ENCODE peak calls at places on chromosomes 13 and 19, in six cellular contexts. Z is IMR-90, G is pancreas, E is heart left ventricle, D is ascending aorta, K is H9. U is an unnamed sample. For H3K4me1, the result is how much of the 10 kb centered on the place peaks cover.

GRCh38 chr19:40592170-40592569 is 9.0 kb upstream of the LTBP4 start:
- DNase-seq in Z (peak), G (peak), E (no peak), D (no peak), K (peak), U (no peak)

GRCh38 chr19:33797821-33798633 is 1.4 kb downstream of the KCTD15 start:
- DNase-seq in Z (peak), G (peak), E (peak), D (peak), K (peak), U (no peak)

GRCh38 chr19:35240322-35240721 is 8.5 kb upstream of the LSR start:
- DNase-seq in Z (no peak), G (no peak), E (no peak), D (no peak), K (no peak), U (no peak)

GRCh38 chr13:44193731-44194130 is 179.9 kb upstream of the SERP2 start:
- DNase-seq in Z (no peak), G (no peak), E (no peak), D (no peak), K (no peak), U (no peak)

GRCh38 chr19:35718345-35719041 is 690 bp downstream of the KMT2B start:
- DNase-seq in Z (no peak), G (peak), E (peak), D (peak), K (no peak), U (no peak)

GRCh38 chr13:79307433-79307861 is 98.6 kb downstream of the RBM26 start:
- DNase-seq in Z (peak), G (no peak), E (no peak), D (no peak), K (no peak), U (no peak)

GRCh38 chr19:12952488-12953455 is 4.3 kb downstream of the GADD45GIP1 start:
- DNase-seq in Z (peak), G (no peak), E (peak), D (peak), K (no peak), U (peak)

GRCh38 chr19:54133312-54133956 is 4.1 kb upstream of the CNOT3 start:
- DNase-seq in Z (no peak), G (no peak), E (no peak), D (no peak), K (peak), U (no peak)

GRCh38 chr19:3784607-3785463 is 1.3 kb downstream of the MATK start:
- DNase-seq in Z (no peak), G (no peak), E (no peak), D (no peak), K (peak), U (no peak)

GRCh38 chr19:6761053-6761676 is 6.1 kb downstream of the SH2D3A start:
- DNase-seq in Z (no peak), G (no peak), E (no peak), D (no peak), K (peak), U (no peak)

GRCh38 chr13:82370306-82370705 is 1512.0 kb downstream of the SLITRK1 start:
- DNase-seq in Z (no peak), G (no peak), E (no peak), D (no peak), K (no peak), U (no peak)

GRCh38 chr13:40440990-40441820 is 225.2 kb downstream of the FOXO1 start:
- DNase-seq in Z (no peak), G (peak), E (peak), D (peak), K (no peak), U (peak)

GRCh38 chr19:55426042-55426441 is 17.1 kb downstream of the SHISA7 start:
- DNase-seq in Z (no peak), G (no peak), E (no peak), D (no peak), K (no peak), U (no peak)

GRCh38 chr13:30581582-30581981 is 36.1 kb upstream of the USPL1 start:
- DNase-seq in Z (peak), G (no peak), E (no peak), D (no peak), K (no peak), U (no peak)

GRCh38 chr13:43573361-43573740 is 213.4 kb downstream of the ENOX1 start:
- DNase-seq in Z (no peak), G (no peak), E (no peak), D (no peak), K (no peak), U (no peak)

GRCh38 chr19:15166700-15167099 is 34.1 kb downstream of the NOTCH3 start:
- DNase-seq in Z (no peak), G (no peak), E (no peak), D (no peak), K (no peak), U (no peak)

GRCh38 chr13:44921931-44922758 is 67.1 kb downstream of the NUFIP1 start:
- DNase-seq in Z (peak), G (no peak), E (peak), D (peak), K (no peak), U (peak)

GRCh38 chr19:51321799-51322198 is 10.4 kb downstream of the IGLON5 start:
- DNase-seq in Z (no peak), G (no peak), E (no peak), D (no peak), K (no peak), U (no peak)

GRCh38 chr13:70568571-70568970 is 460.3 kb upstream of the KLHL1 start:
- DNase-seq in Z (peak), G (no peak), E (no peak), D (no peak), K (no peak), U (no peak)

GRCh38 chr19:10454267-10454666 is 33.9 kb downstream of the PDE4A start:
- DNase-seq in Z (peak), G (no peak), E (no peak), D (no peak), K (peak), U (no peak)

GRCh38 chr13:48304132-48304876 is 753 bp downstream of the RB1 start:
- DNase-seq in Z (peak), G (no peak), E (peak), D (peak), K (no peak), U (no peak)

GRCh38 chr19:6260912-6261636 is 18.7 kb downstream of the MLLT1 start:
- DNase-seq in Z (peak), G (no peak), E (no peak), D (no peak), K (peak), U (no peak)

GRCh38 chr19:48628486-48629296 is 8.5 kb downstream of the DBP start:
- DNase-seq in Z (no peak), G (peak), E (no peak), D (no peak), K (peak), U (no peak)

GRCh38 chr19:47499863-47500830 is 14.7 kb downstream of the NAPA start:
- DNase-seq in Z (no peak), G (peak), E (no peak), D (no peak), K (peak), U (no peak)

GRCh38 chr13:76994281-76994680 is 2.4 kb downstream of the CLN5 start:
- DNase-seq in Z (no peak), G (no peak), E (no peak), D (no peak), K (no peak), U (no peak)

GRCh38 chr19:29945017-29945416 is 3.0 kb downstream of the URI1 start:
- DNase-seq in Z (no peak), G (no peak), E (no peak), D (no peak), K (no peak), U (no peak)

GRCh38 chr19:29941828-29942403 is at the start of gene URI1:
- DNase-seq in Z (peak), G (peak), E (peak), D (peak), K (peak), U (peak)

GRCh38 chr19:29942404-29943261 is 594 bp downstream of the URI1 start:
- DNase-seq in Z (no peak), G (peak), E (peak), D (peak), K (peak), U (no peak)

GRCh38 chr19:29944415-29945012 is 2.5 kb downstream of the URI1 start:
- DNase-seq in Z (no peak), G (no peak), E (no peak), D (no peak), K (no peak), U (no peak)

GRCh38 chr19:29943615-29944014 is 1.6 kb downstream of the URI1 start:
- DNase-seq in Z (no peak), G (no peak), E (no peak), D (no peak), K (no peak), U (no peak)
- H3K4me1 ChIP-seq in Z (under half), G (under half), E (under half), D (under half), K (under half), U (under half)

DNA sequence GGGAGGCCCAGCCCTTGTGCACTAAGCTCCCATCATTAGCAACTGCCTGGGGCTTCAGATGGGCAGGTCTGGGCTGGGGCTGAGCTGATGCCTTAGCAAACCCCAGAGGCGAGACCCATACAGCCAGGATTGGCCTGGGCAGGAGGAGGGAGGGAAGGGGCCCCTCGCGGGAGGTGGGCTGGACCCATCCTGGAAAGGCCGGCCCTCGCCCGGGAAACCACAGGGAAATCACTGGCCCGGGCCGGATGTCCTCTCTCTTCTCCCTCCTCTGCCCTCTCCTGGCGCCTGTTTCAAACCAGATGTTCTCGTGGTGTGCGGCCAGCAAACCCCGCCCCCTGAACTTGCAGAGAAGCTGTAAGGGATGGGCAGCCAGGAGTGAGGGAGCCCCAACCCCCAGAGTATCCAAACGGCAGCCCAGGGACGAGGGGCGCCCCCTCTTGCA is 43.1 kb downstream of the TMEM255B start:
- DNase-seq in Z (peak), G (peak), E (peak), D (no peak), K (peak), U (no peak)
- H3K27ac ChIP-seq in Z (peak), G (no peak), E (no peak), D (no peak), K (no peak), U (no peak)

DNA sequence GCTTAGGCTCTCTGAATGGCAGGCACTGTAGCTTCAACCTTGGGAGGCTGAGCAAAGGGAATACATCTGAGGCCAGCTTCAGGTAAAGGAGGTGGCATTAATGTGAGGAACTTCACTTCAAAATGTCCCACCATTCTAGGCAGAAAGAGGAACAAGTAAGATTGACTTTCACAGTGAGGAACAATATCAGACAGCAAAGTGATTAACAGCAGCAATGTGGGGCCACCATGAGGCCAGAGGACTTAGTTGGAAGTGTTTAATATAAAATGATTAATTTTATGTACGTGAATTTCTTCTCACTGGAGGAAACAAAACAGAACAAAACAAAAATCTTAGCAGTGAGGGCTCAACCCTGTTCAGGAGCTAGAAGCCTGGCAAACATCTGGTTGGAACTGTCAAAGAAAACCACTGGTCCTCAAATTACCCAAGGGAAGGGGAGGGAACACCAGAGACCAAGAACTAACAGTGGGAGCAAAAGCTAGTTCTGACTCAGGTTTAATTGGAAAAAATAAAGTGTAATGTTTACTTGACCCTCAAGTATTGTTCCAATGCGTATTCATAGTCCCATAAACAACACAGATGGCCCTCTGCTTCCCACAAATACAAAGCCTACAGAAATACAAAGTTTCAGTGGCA is 43.9 kb upstream of the FRY start:
- DNase-seq in Z (no peak), G (no peak), E (no peak), D (no peak), K (no peak), U (no peak)
- TF ChIP-seq CTCF in Z (no peak), G (no peak), E (no peak), D (no peak), K (no peak), U (no peak)

GRCh38 chr19:29757551-29757950 is 42.5 kb upstream of the C19orf12 start:
- DNase-seq in Z (no peak), G (no peak), E (no peak), D (no peak), K (no peak), U (no peak)
- H3K4me1 ChIP-seq in Z (under half), G (under half), E (under half), D (under half), K (under half), U (under half)

GRCh38 chr19:52991021-52991420 is 22.7 kb upstream of the ERVV-1 start:
- DNase-seq in Z (no peak), G (no peak), E (no peak), D (no peak), K (no peak), U (no peak)

GRCh38 chr19:52992109-52993004 is 21.4 kb upstream of the ERVV-1 start:
- DNase-seq in Z (no peak), G (peak), E (peak), D (peak), K (peak), U (no peak)

GRCh38 chr19:52995711-52996110 is 18.0 kb upstream of the ERVV-1 start:
- DNase-seq in Z (no peak), G (no peak), E (no peak), D (no peak), K (no peak), U (no peak)

GRCh38 chr19:52991484-52991883 is 22.2 kb upstream of the ERVV-1 start:
- DNase-seq in Z (peak), G (no peak), E (no peak), D (no peak), K (no peak), U (no peak)

DNA sequence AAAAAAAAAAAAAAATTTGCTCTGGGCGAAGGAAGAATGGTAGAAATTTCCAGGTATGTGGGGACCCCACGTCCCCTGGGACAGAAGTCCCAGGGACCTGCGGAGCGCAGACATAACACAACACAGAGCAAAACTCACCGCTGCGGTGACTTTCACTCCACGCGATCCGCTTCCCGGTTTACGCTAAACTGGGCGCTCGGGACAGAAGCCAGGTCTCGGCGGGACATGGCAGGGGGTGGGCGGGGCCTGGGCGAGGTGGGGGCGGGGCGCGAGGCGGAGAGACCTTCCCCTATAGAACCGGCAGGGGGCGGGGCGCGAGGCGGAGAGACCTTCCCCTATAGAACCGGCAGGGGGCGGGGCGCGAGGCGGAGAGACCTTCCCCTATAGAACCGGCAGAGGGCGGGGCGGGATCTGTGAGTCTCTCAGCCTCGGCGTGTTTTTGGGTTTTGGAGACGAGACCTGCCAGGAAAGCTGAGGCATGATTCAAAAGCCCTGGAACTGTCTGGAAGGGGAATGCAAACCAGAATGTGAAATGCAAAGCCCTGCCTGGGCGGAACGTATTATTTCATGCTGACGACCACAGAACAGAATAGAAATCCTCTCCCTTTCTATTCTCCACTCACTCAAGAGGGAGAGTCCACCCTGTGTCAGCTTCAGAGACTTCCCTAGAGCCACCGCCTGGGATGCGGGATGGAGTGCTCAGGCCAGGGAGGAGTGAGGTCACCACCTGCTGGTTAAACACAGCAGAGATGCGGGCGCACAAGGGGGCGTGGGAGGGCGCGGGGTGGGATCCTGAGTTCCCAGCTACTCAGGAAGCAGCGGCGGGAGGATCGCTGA is 20.2 kb upstream of the ERVV-1 start:
- DNase-seq in Z (peak), G (peak), E (peak), D (peak), K (peak), U (peak)
- H3K27ac ChIP-seq in Z (peak), G (no peak), E (peak), D (peak), K (no peak), U (peak)

DNA sequence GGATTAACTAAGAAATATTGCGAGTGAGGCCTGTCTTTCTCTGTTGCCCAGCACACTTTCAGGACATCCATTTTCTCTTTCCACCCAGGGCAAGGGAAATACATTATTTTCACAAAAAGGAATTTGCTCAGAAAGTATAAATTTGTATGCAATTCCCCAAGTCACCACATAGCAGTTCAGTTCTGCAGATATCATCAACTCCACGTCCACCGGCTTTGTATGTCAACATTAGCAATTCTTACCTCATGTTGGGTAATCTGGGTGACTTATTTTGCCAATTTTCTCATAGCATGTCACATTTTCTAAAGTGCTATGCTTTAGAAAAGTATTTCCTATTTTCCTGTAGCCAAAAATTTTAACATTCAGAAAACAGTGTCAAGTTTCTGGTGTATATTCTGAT is 501.8 kb downstream of the EFNB2 start:
- DNase-seq in Z (peak), G (no peak), E (no peak), D (no peak), K (no peak), U (no peak)
- TF ChIP-seq CTCF in Z (peak), G (no peak), E (no peak), D (no peak), K (peak), U (peak)

DNA sequence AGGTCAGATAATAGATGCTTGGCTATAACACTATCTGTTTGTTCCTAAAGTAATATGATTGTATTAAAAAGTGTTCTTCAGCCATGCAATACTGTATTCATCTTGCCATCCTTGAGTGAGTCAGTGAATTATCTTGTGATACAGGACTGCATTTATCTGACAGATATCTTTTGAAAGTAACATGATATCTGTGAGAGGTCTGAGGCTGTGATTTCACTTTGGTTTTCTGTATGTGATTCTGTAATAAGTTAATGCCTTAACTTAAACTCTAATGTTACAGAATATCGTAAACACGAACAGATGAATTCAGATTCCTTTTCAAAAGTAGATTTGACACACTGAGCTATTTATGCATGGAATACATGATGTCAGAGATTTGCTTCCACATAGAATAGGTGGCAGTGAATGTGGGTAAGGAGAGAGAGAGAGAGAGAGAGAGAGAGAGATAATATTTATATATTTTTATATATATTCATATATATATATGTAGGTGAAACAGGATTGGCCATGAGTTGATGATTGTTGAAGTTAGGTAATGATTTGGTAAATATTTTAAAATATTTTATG is 97.9 kb upstream of the RNF113B start:
- DNase-seq in Z (peak), G (no peak), E (no peak), D (no peak), K (no peak), U (no peak)
- H3K4me1 ChIP-seq in Z (under half), G (under half), E (under half), D (under half), K (under half), U (under half)

GRCh38 chr19:43634877-43635560 is 4.6 kb downstream of the CADM4 start:
- DNase-seq in Z (no peak), G (no peak), E (no peak), D (no peak), K (peak), U (no peak)
- H3K27ac ChIP-seq in Z (no peak), G (no peak), E (peak), D (no peak), K (no peak), U (no peak)

DNA sequence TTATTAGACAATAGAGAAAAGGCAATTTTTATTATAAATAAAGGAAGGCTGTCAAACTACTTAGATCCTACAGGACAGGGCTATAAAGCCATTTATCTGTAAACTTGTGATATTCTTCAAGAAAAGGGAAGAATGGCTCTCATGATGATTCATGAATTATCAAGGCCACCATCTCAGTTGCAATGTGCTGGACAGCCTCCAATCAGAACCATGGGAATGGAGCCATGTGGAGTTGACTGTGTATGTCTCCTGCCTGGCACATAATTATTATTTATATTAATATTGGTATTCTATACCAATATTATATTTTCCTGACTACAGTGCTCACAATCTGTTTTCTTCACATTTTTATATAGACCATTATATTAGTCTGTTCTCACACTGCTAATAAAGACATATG is 560.5 kb upstream of the MIR17HG start:
- DNase-seq in Z (no peak), G (no peak), E (no peak), D (no peak), K (no peak), U (no peak)
- TF ChIP-seq CTCF in Z (no peak), G (no peak), E (no peak), D (no peak), K (no peak), U (no peak)

U was measured in thoracic aorta.